ENCODE peak calls at places on chromosome 12, in eight cellular contexts. T is ascending aorta, E is fibroblast of mammary gland, L is fibroblast of the aortic adventitia, G is left lung, M is cardiac fibroblast, F is gastrocnemius medialis, S is AG09309. K is an unnamed sample.

GRCh38 chr12:63967358-63967757 is 122.9 kb downstream of the SRGAP1 start:
- DNase-seq in L (peak), S (no peak), G (no peak), F (no peak), M (peak), T (no peak), E (peak), K (peak)

GRCh38 chr12:96502477-96502876 is 13.1 kb downstream of the CFAP54 start:
- DNase-seq in T (no peak), L (no peak), S (no peak), G (no peak), M (no peak), F (no peak), E (no peak), K (peak)

GRCh38 chr12:123126294-123127144 is 24.4 kb downstream of the PITPNM2 start:
- DNase-seq in L (peak), S (peak), M (peak), T (peak), G (peak), F (no peak), E (peak), K (peak)

GRCh38 chr12:116863275-116863767 is 17.9 kb downstream of the HRK start:
- DNase-seq in F (no peak), L (peak), G (no peak), E (peak), T (no peak), M (no peak), S (no peak), K (no peak)

GRCh38 chr12:91380651-91381050 is 198.0 kb upstream of the DCN start:
- DNase-seq in M (no peak), F (no peak), T (no peak), E (no peak), L (no peak), G (no peak), S (no peak), K (peak)

GRCh38 chr12:85627584-85627983 is 208.6 kb downstream of the RASSF9 start:
- DNase-seq in G (no peak), M (peak), L (peak), S (peak), T (no peak), F (no peak), E (peak), K (peak)

GRCh38 chr12:107571492-107571891 is 114.1 kb upstream of the PWP1 start:
- DNase-seq in G (no peak), T (no peak), F (no peak), E (no peak), S (no peak), M (no peak), L (no peak), K (no peak)

GRCh38 chr12:98513379-98514318 is 1.7 kb upstream of the TMPO start:
- DNase-seq in T (no peak), G (no peak), F (no peak), E (no peak), L (no peak), S (no peak), M (no peak), K (no peak)

GRCh38 chr12:56808954-56809353 is 45.8 kb downstream of the HSD17B6 start:
- DNase-seq in T (no peak), L (no peak), G (no peak), E (peak), S (no peak), M (no peak), F (no peak), K (peak)

GRCh38 chr12:105257321-105257728 is 21.4 kb upstream of the APPL2 start:
- DNase-seq in T (no peak), E (peak), F (no peak), M (peak), G (no peak), L (peak), S (peak), K (peak)

GRCh38 chr12:95943231-95943842 is at the start of gene AMDHD1:
- DNase-seq in F (no peak), G (peak), L (peak), T (peak), S (no peak), E (peak), M (peak), K (peak)

GRCh38 chr12:2743478-2743877 is 51.3 kb upstream of the FKBP4 start:
- DNase-seq in L (no peak), G (no peak), F (no peak), E (no peak), S (no peak), M (no peak), T (no peak), K (no peak)

GRCh38 chr12:104736307-104736706 is 221.8 kb downstream of the SLC41A2 start:
- DNase-seq in M (peak), L (peak), G (no peak), E (peak), S (peak), F (no peak), T (no peak), K (no peak)

GRCh38 chr12:89064780-89065179 is 287.5 kb downstream of the DUSP6 start:
- DNase-seq in F (no peak), E (peak), L (no peak), T (no peak), M (no peak), G (no peak), S (peak), K (peak)

GRCh38 chr12:131315601-131316000 is 361.9 kb downstream of the ADGRD1 start:
- DNase-seq in G (no peak), M (no peak), F (no peak), E (no peak), S (no peak), T (no peak), L (no peak), K (no peak)

GRCh38 chr12:47774664-47775063 is 1.6 kb downstream of the SLC48A1 start:
- DNase-seq in F (no peak), L (no peak), E (no peak), G (no peak), M (no peak), T (no peak), S (no peak), K (no peak)

GRCh38 chr12:76720068-76720467 is 43.8 kb upstream of the ZDHHC17 start:
- DNase-seq in S (no peak), M (no peak), F (no peak), T (no peak), G (no peak), E (peak), L (peak), K (peak)

GRCh38 chr12:7113389-7113871 is 4.4 kb upstream of the C1RL start:
- DNase-seq in E (peak), F (no peak), M (peak), S (no peak), G (peak), L (peak), T (no peak), K (peak)

GRCh38 chr12:123761841-123762714 is at the start of gene DNAH10:
- DNase-seq in F (no peak), M (peak), L (no peak), G (peak), T (peak), E (peak), S (no peak), K (peak)

GRCh38 chr12:77054856-77055255 is 10.5 kb downstream of the E2F7 start:
- DNase-seq in S (no peak), F (no peak), L (peak), T (no peak), M (no peak), G (no peak), E (no peak), K (no peak)

GRCh38 chr12:59874781-59875180 is 279.0 kb downstream of the SLC16A7 start:
- DNase-seq in G (no peak), F (no peak), E (no peak), S (no peak), T (no peak), L (no peak), M (no peak), K (no peak)

GRCh38 chr12:67018105-67018504 is 251.1 kb upstream of the CAND1 start:
- DNase-seq in F (no peak), G (no peak), T (no peak), E (no peak), M (no peak), S (no peak), L (no peak), K (no peak)
- TF ChIP-seq CTCF in F (no peak), G (no peak), T (no peak), E (no peak), M (no peak), S (no peak), L (no peak), K (no peak)

GRCh38 chr12:51589557-51590176 is 1.4 kb upstream of the SCN8A start:
- DNase-seq in G (no peak), S (no peak), F (no peak), L (no peak), E (no peak), T (no peak), M (no peak), K (no peak)

GRCh38 chr12:51593539-51593938 is 2.5 kb downstream of the SCN8A start:
- DNase-seq in L (peak), M (peak), T (no peak), F (no peak), G (no peak), E (peak), S (peak), K (peak)

GRCh38 chr12:51591020-51591901 is at the start of gene SCN8A:
- DNase-seq in T (no peak), F (no peak), G (no peak), S (no peak), M (peak), L (peak), E (peak), K (peak)

GRCh38 chr12:51590347-51591019 is 550 bp upstream of the SCN8A start:
- DNase-seq in G (no peak), L (peak), M (peak), T (no peak), F (no peak), E (peak), S (peak), K (peak)

GRCh38 chr12:51592034-51592705 is 1.1 kb downstream of the SCN8A start:
- DNase-seq in M (no peak), T (no peak), F (no peak), E (peak), S (peak), G (no peak), L (peak), K (no peak)
- H3K4me3 ChIP-seq in M (no peak), T (no peak), F (no peak), E (peak), S (peak), G (no peak), L (peak), K (no peak)

GRCh38 chr12:33605776-33606175 is 166.2 kb upstream of the SYT10 start:
- DNase-seq in F (no peak), L (peak), M (no peak), G (no peak), T (no peak), E (peak), S (no peak), K (peak)
- TF ChIP-seq CTCF in F (no peak), L (peak), M (peak), G (no peak), T (no peak), E (peak), S (no peak), K (peak)

DNA sequence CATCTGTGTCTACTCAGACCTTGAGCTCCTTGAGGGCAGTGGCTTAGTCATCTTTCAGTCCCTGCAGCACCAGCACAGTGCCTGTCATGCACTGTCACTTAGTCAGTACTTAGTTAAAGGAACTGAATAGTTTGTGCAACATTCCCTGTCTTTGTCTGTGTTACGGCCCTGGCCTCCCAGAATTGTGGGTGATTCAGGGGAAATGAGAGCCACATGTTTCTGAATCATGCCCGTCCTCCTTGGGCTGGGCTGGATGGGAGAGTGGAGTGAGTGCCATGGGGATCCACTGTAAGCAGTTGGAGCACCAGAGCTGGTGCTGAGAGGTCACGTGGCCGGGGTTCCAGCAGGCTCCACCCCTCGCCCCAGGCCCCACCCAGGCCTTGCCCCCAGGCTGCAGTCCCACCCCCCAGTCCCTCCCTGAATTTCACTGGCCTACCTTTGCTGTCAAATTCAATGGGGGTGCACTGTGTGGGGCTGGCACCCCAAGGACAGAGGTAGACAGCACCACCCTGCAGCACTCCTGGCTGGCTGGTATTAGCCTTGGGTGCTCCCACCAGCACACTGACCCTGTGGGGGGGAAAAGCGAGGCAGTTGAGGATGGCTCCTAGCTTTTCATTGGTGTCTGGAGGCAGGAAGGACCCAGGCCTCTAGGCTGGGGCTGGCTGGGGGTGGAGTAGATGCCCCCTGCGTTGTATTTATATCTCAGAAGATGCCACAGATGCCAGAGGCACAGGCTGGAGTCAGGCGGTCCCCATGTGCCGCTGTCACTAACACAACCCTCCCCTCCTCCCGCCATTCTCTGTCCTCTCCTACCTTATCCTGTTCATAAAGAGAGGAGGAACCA is 7.4 kb downstream of the ITGA5 start:
- DNase-seq in L (peak), E (peak), M (peak), F (peak), G (peak), T (peak), S (peak), K (peak)
- H3K4me3 ChIP-seq in L (no peak), E (no peak), M (no peak), F (no peak), G (peak), T (peak), S (no peak), K (no peak)

GRCh38 chr12:9651265-9651729 is 18.2 kb upstream of the CLEC2D start:
- DNase-seq in F (no peak), E (peak), T (no peak), S (peak), L (peak), M (peak), G (no peak), K (peak)

GRCh38 chr12:9646794-9647622 is 22.5 kb upstream of the CLEC2D start:
- DNase-seq in G (no peak), F (no peak), L (peak), E (peak), M (peak), T (no peak), S (no peak), K (peak)

GRCh38 chr12:9648701-9649531 is 20.6 kb upstream of the CLEC2D start:
- DNase-seq in F (no peak), L (peak), G (no peak), T (no peak), S (no peak), E (no peak), M (no peak), K (peak)

GRCh38 chr12:9649532-9649940 is 20.0 kb upstream of the CLEC2D start:
- DNase-seq in S (no peak), F (no peak), G (no peak), E (no peak), L (no peak), T (no peak), M (no peak), K (peak)

GRCh38 chr12:9647825-9648700 is 21.4 kb upstream of the CLEC2D start:
- DNase-seq in M (peak), L (peak), S (no peak), T (peak), F (peak), G (peak), E (peak), K (peak)
- TF ChIP-seq CTCF in M (peak), L (peak), S (no peak), T (no peak), F (no peak), G (no peak), E (no peak), K (peak)